ENCODE peak calls at places on chromosomes 6 and 20, in ten cellular contexts. R is astrocyte of the cerebellum; F is CD8-positive, alpha-beta T cell; X is brain microvascular endothelial cell; Z is Calu3; N is hepatocyte; W is fibroblast of lung; A is WTC11; P is epithelial cell of proximal tubule; Q is H9. Y is an unnamed sample.

GRCh38 chr20:43658068-43658722 is 8.7 kb upstream of the MYBL2 start:
- DNase-seq in F (no peak), P (no peak), R (no peak), X (no peak), A (no peak), Z (peak), Q (no peak), W (no peak), N (peak), Y (peak)

GRCh38 chr6:1724616-1725015 is 114.9 kb downstream of the FOXC1 start:
- DNase-seq in P (no peak), A (no peak), R (no peak), F (no peak), X (no peak), W (no peak), Z (peak), N (peak), Q (peak), Y (no peak)

GRCh38 chr6:63708631-63709030 is 73.0 kb downstream of the PHF3 start:
- DNase-seq in P (no peak), N (no peak), X (no peak), W (no peak), R (no peak), A (no peak), Q (no peak), F (no peak), Z (no peak), Y (no peak)

GRCh38 chr6:45783716-45784115 is 231.9 kb downstream of the CLIC5 start:
- DNase-seq in F (no peak), P (no peak), X (no peak), Z (no peak), A (no peak), W (no peak), R (no peak), N (no peak), Q (no peak), Y (no peak)

GRCh38 chr6:82017316-82017715 is 230.2 kb downstream of the IBTK start:
- DNase-seq in Z (no peak), F (no peak), W (peak), Q (peak), N (peak), A (no peak), P (peak), X (peak), R (no peak), Y (peak)

GRCh38 chr6:166004491-166005275 is 163.0 kb downstream of the TBXT start:
- DNase-seq in A (no peak), P (no peak), Q (no peak), Z (no peak), X (no peak), F (no peak), R (no peak), W (no peak), N (no peak), Y (no peak)

GRCh38 chr6:148617522-148617921 is 129.3 kb upstream of the UST start:
- DNase-seq in R (no peak), Z (no peak), Q (no peak), N (no peak), P (no peak), W (no peak), X (peak), F (no peak), A (no peak), Y (peak)

GRCh38 chr6:146381486-146381885 is 162.1 kb upstream of the RAB32 start:
- DNase-seq in R (no peak), Z (no peak), P (no peak), N (no peak), A (no peak), F (no peak), Q (no peak), W (no peak), X (no peak), Y (no peak)

GRCh38 chr20:18001131-18001921 is 32.5 kb downstream of the MGME1 start:
- DNase-seq in R (peak), A (no peak), N (peak), P (peak), Q (no peak), W (peak), Z (peak), X (peak), F (no peak), Y (peak)

GRCh38 chr6:42251911-42252637 is 34.4 kb upstream of the MRPS10 start:
- DNase-seq in X (peak), N (peak), Z (peak), R (no peak), F (no peak), A (no peak), W (peak), P (no peak), Q (no peak), Y (peak)

GRCh38 chr6:78629836-78630235 is 237.5 kb upstream of the IRAK1BP1 start:
- DNase-seq in R (no peak), Z (no peak), P (no peak), W (no peak), Q (no peak), A (no peak), N (no peak), F (no peak), X (no peak), Y (no peak)

GRCh38 chr6:106087548-106088325 is 1.6 kb downstream of the PRDM1 start:
- DNase-seq in P (no peak), A (no peak), R (peak), Z (no peak), X (peak), W (peak), N (no peak), F (no peak), Q (no peak), Y (peak)

GRCh38 chr20:60693513-60694133 is 558.4 kb upstream of the CDH4 start:
- DNase-seq in Z (no peak), A (no peak), P (no peak), W (no peak), X (no peak), Q (peak), N (no peak), F (no peak), R (no peak), Y (no peak)

GRCh38 chr20:32902456-32903420 is 44.0 kb downstream of the EFCAB8 start:
- DNase-seq in R (peak), N (peak), F (peak), X (peak), Z (peak), Q (peak), P (no peak), A (peak), W (peak), Y (peak)

GRCh38 chr20:53677447-53678314 is 84.0 kb upstream of the ZNF217 start:
- DNase-seq in A (peak), Z (peak), R (no peak), Q (peak), X (no peak), F (no peak), P (no peak), W (peak), N (peak), Y (peak)

DNA sequence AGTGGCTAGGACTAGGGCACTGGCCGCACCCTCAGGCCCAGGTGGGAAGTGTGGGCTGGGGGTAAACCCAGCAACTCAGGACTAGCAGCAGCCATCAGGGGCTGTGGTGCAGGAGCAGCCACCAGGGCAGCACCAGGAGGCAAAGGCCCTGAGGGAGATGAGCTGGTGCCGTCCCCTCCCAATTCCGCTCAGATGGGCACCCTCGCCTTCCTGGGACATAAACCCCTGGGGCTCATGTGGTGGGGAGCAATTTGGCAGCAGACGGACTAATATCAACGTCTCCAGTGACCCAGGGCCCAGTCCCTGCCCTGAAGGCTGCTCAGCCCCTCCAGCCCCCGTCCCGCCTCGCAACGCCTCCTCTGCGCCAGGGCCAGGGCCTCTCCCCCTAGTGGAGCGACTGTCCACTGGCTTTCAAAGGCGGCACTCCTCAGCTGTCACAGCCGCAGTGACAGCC is 349.7 kb downstream of the ZFAND3 start:
- DNase-seq in W (no peak), P (no peak), Q (peak), Z (no peak), F (no peak), X (no peak), R (no peak), A (peak), N (no peak), Y (no peak)
- TF ChIP-seq CTCF in W (no peak), P (no peak), Q (peak), Z (no peak), F (no peak), X (peak), R (no peak), A (no peak), N (no peak), Y (no peak)

DNA sequence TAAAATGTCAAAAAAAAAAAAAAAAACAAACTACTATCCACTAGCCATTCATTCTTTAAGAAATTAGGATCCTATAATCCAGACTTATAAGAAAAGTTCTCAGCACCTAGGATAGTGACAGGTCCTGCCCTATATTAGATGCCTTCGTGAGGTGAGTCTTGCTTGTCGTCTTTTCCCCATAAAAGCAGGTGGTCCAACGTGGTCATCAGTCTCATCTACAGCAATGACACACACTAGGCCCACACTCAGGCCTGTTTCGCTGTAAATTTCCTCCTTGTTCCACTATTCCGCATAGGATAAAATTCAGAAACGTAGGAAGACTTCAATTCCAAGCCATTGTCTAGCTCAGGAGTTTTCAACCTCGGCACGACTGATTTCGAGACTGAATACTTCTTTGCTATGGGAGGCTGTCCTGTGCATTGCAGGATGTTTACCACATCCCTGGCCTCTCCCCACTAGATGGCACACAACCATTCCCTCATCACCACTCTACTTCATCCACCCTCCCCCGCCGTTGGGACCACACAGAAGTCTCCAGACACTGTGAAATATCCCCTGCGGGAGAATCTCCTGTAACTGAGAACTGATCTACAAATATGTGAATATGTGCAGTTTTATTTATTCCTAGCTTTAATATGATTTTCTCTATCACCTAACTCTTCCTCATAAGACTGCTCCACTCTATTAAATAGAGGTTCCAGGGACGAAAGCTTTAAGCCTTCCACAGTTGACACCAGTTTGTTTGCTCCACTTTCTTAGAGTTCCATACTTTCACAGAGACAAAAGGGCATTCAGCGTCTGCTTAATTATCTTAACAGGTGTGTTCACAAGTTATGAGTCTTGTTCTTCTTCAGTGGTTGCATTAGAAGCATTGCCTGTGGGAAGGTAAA is 346.3 kb downstream of the BMP2 start:
- DNase-seq in Z (peak), X (peak), R (peak), F (no peak), A (peak), P (no peak), Q (peak), N (peak), W (peak), Y (peak)
- TF ChIP-seq CTCF in Z (peak), X (peak), R (peak), F (no peak), A (no peak), P (peak), Q (peak), N (peak), W (peak), Y (peak)

GRCh38 chr20:49351775-49352174 is 73.9 kb upstream of the ZNFX1 start:
- DNase-seq in Q (no peak), Z (no peak), N (no peak), F (no peak), P (no peak), W (no peak), R (no peak), X (no peak), A (no peak), Y (no peak)

GRCh38 chr20:49349678-49350077 is 71.8 kb upstream of the ZNFX1 start:
- DNase-seq in A (no peak), P (no peak), Q (no peak), W (no peak), X (no peak), F (no peak), R (no peak), Z (no peak), N (no peak), Y (peak)

GRCh38 chr20:49353348-49353747 is 75.5 kb upstream of the ZNFX1 start:
- DNase-seq in W (no peak), P (no peak), F (no peak), Q (no peak), R (no peak), A (no peak), Z (no peak), X (no peak), N (no peak), Y (no peak)

GRCh38 chr20:49354673-49355072 is 76.8 kb upstream of the ZNFX1 start:
- DNase-seq in A (no peak), R (no peak), Z (no peak), F (no peak), N (no peak), X (no peak), Q (no peak), W (no peak), P (no peak), Y (no peak)

GRCh38 chr20:49352821-49353220 is 75.0 kb upstream of the ZNFX1 start:
- DNase-seq in N (no peak), X (no peak), A (no peak), R (no peak), Q (no peak), Z (no peak), W (no peak), F (no peak), P (no peak), Y (no peak)
- TF ChIP-seq CTCF in N (no peak), X (no peak), A (no peak), R (no peak), Q (no peak), Z (no peak), W (no peak), F (no peak), P (no peak), Y (no peak)

GRCh38 chr6:32198866-32199265 is 6.4 kb upstream of the GPSM3 start:
- DNase-seq in X (no peak), P (no peak), F (no peak), Q (no peak), Z (no peak), A (no peak), N (no peak), W (no peak), R (no peak), Y (no peak)
- TF ChIP-seq CTCF in X (no peak), P (no peak), F (no peak), Q (no peak), Z (no peak), A (no peak), N (no peak), W (no peak), R (no peak), Y (no peak)

GRCh38 chr20:31566332-31566657 is 38.8 kb upstream of the ID1 start:
- DNase-seq in Q (no peak), A (no peak), N (no peak), R (no peak), F (no peak), P (no peak), W (no peak), X (no peak), Z (peak), Y (no peak)

GRCh38 chr20:31566658-31567379 is 38.3 kb upstream of the ID1 start:
- DNase-seq in P (no peak), Z (peak), Q (peak), R (no peak), N (peak), W (no peak), F (no peak), A (peak), X (no peak), Y (no peak)

GRCh38 chr20:31565699-31566331 is 39.3 kb upstream of the ID1 start:
- DNase-seq in F (no peak), X (no peak), W (no peak), N (no peak), A (no peak), Q (no peak), Z (peak), R (no peak), P (no peak), Y (no peak)

GRCh38 chr20:31562241-31562640 is 42.8 kb upstream of the ID1 start:
- DNase-seq in Q (no peak), N (no peak), W (no peak), R (no peak), P (no peak), X (no peak), F (no peak), Z (no peak), A (no peak), Y (no peak)

DNA sequence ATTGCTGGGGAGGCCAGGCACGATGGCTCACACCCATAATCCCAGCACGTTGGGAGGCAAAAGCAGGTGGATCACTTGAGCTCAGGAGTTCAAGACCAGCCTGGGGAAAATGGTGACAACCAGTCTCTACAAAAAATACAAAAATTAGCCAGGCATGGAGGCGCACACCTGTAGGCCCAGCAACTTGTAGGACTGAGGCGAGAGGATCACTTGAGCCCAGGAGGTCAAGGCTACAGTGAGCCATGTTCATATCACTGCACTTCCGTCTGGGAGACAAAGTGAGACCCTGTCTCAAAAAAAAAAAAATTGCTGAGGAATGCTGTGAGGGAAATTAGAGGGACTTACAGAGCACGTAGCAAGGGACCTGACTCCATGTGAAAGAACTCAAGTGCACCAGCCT is 40.8 kb upstream of the ID1 start:
- DNase-seq in Q (no peak), N (no peak), P (no peak), W (no peak), Z (no peak), R (no peak), A (no peak), F (no peak), X (no peak), Y (no peak)
- TF ChIP-seq CTCF in Q (no peak), N (no peak), P (no peak), W (no peak), Z (no peak), R (no peak), A (no peak), F (no peak), X (no peak), Y (no peak)

GRCh38 chr6:135647521-135647920 is 150.0 kb upstream of the AHI1 start:
- DNase-seq in Q (no peak), A (no peak), P (no peak), Z (no peak), N (no peak), R (no peak), F (no peak), W (no peak), X (no peak), Y (no peak)
- TF ChIP-seq CTCF in Q (no peak), A (no peak), P (no peak), Z (no peak), N (no peak), R (no peak), F (no peak), W (no peak), X (no peak), Y (no peak)

GRCh38 chr6:15515660-15516375 is 147.0 kb downstream of the DTNBP1 start:
- DNase-seq in W (no peak), N (no peak), X (no peak), A (no peak), R (no peak), P (no peak), Q (no peak), Z (no peak), F (no peak), Y (no peak)
- TF ChIP-seq CTCF in W (no peak), N (no peak), X (no peak), A (no peak), R (no peak), P (peak), Q (no peak), Z (no peak), F (no peak), Y (no peak)